ENCODE peak calls at places on chromosomes 2 and 18, in seven cellular contexts. D is Calu3; G is AG08395; P is tibial artery; R is stimulated activated CD8-positive, alpha-beta memory T cell treated with anti-CD3 and anti-CD28 coated beads, Interleukin-2, amount 100 ng/mL, for 48 hours; B is A172; U is frontal cortex. Y is an unnamed sample.

GRCh38 chr18:8685914-8686216 is 19.5 kb upstream of the MTCL1 start:
- DNase-seq in R (no peak), D (no peak), P (no peak), U (no peak), B (no peak), G (no peak), Y (no peak)

GRCh38 chr18:23307567-23308295 is 145.4 kb upstream of the RIOK3 start:
- DNase-seq in G (peak; percentile 56), D (no peak), B (peak; percentile 88), R (no peak), U (no peak), P (no peak), Y (no peak)

GRCh38 chr2:170862503-170862902 is 45.8 kb downstream of the GAD1 start:
- DNase-seq in G (no peak), B (no peak), P (no peak), D (no peak), R (no peak), U (no peak), Y (no peak)

GRCh38 chr2:201440182-201440581 is 11.1 kb downstream of the TRAK2 start:
- DNase-seq in G (no peak), R (no peak), U (no peak), B (no peak), P (no peak), D (peak; percentile 49), Y (no peak)

GRCh38 chr2:23636412-23636811 is 251.4 kb downstream of the KLHL29 start:
- DNase-seq in U (no peak), G (no peak), R (no peak), D (no peak), B (no peak), P (peak; percentile 40), Y (no peak)

GRCh38 chr2:185433824-185434223 is 304.8 kb upstream of the FSIP2 start:
- DNase-seq in P (no peak), D (no peak), U (no peak), R (no peak), G (no peak), B (peak; percentile 75), Y (no peak)

GRCh38 chr18:49100226-49100968 is 149.6 kb upstream of the SMAD7 start:
- DNase-seq in D (peak; percentile 25), R (no peak), B (no peak), G (peak; percentile 44), P (no peak), U (no peak), Y (no peak)

GRCh38 chr2:215486973-215487372 is 51.1 kb upstream of the FN1 start:
- DNase-seq in U (no peak), R (no peak), P (no peak), D (no peak), B (no peak), G (no peak), Y (no peak)

GRCh38 chr2:119011162-119011909 is 69.3 kb downstream of the MARCO start:
- DNase-seq in D (peak; percentile 79), R (peak; percentile 13), B (peak; percentile 27), G (peak; percentile 63), P (no peak), U (peak; percentile 51), Y (no peak)

GRCh38 chr2:60819936-60820335 is 61.4 kb upstream of the REL start:
- DNase-seq in R (no peak), B (no peak), P (no peak), G (no peak), D (no peak), U (no peak), Y (no peak)

GRCh38 chr2:224722777-224723176 is 6.6 kb upstream of the CCDC195 start:
- DNase-seq in P (no peak), R (no peak), B (no peak), U (no peak), G (no peak), D (no peak), Y (no peak)

GRCh38 chr2:35347561-35347960 is 1008.0 kb upstream of the CRIM1 start:
- DNase-seq in B (no peak), U (no peak), D (no peak), R (no peak), P (no peak), G (no peak), Y (no peak)

GRCh38 chr18:22556271-22556990 is 138.7 kb upstream of the CTAGE1 start:
- DNase-seq in B (no peak), R (no peak), G (no peak), D (peak; percentile 39), U (no peak), P (peak; percentile 74), Y (no peak)

GRCh38 chr18:45482286-45482685 is 133.0 kb upstream of the SLC14A2 start:
- DNase-seq in B (no peak), P (no peak), U (no peak), R (no peak), D (no peak), G (no peak), Y (no peak)

GRCh38 chr18:22913861-22914260 is 19.3 kb upstream of the RBBP8 start:
- DNase-seq in U (no peak), D (peak; percentile 85), B (no peak), R (no peak), G (no peak), P (no peak), Y (no peak)

GRCh38 chr2:128057334-128057733 is 29.5 kb upstream of the SAP130 start:
- DNase-seq in R (no peak), G (no peak), U (no peak), P (no peak), D (no peak), B (no peak), Y (no peak)

GRCh38 chr2:28174211-28174610 is 218.4 kb upstream of the FOSL2 start:
- DNase-seq in P (no peak), G (no peak), R (no peak), B (no peak), U (no peak), D (no peak), Y (no peak)

GRCh38 chr2:9415770-9416169 is 7.6 kb downstream of the ITGB1BP1 start:
- DNase-seq in R (no peak), B (no peak), D (no peak), P (no peak), G (no peak), U (no peak), Y (no peak)

GRCh38 chr2:222891890-222892289 is 31.1 kb downstream of the ACSL3 start:
- DNase-seq in R (no peak), U (no peak), G (no peak), D (no peak), B (no peak), P (no peak), Y (no peak)

GRCh38 chr2:45370367-45370766 is 240.7 kb downstream of the SRBD1 start:
- DNase-seq in U (no peak), P (no peak), B (no peak), G (no peak), R (no peak), D (no peak), Y (no peak)

GRCh38 chr2:160347269-160347863 is 146.2 kb downstream of the RBMS1 start:
- DNase-seq in R (no peak), U (no peak), P (no peak), D (no peak), B (no peak), G (no peak), Y (no peak)

GRCh38 chr2:144265654-144266053 is 254.3 kb downstream of the ZEB2 start:
- DNase-seq in U (no peak), G (no peak), R (no peak), D (no peak), B (no peak), P (no peak), Y (no peak)

GRCh38 chr2:203714112-203714511 is 7.7 kb downstream of the CD28 start:
- DNase-seq in B (no peak), U (no peak), P (no peak), R (no peak), G (no peak), D (no peak), Y (no peak)

GRCh38 chr2:217475791-217476190 is 527.0 kb downstream of the TNS1 start:
- DNase-seq in R (no peak), D (no peak), P (no peak), U (no peak), B (no peak), G (no peak), Y (no peak)

GRCh38 chr18:62334110-62334509 is 9.0 kb downstream of the TNFRSF11A start:
- DNase-seq in U (no peak), B (peak; percentile 75), G (peak; percentile 46), R (no peak), D (peak; percentile 68), P (no peak), Y (no peak)

GRCh38 chr2:223954401-223954800 is 2.9 kb upstream of the MRPL44 start:
- DNase-seq in B (peak; percentile 28), R (no peak), G (peak; percentile 35), U (no peak), P (no peak), D (no peak), Y (no peak)

GRCh38 chr2:46518848-46519247 is 39.5 kb downstream of the TMEM247 start:
- DNase-seq in G (no peak), U (no peak), R (no peak), D (no peak), P (peak; percentile 57), B (no peak), Y (no peak)

GRCh38 chr18:79921984-79922965 is 29.2 kb downstream of the SLC66A2 start:
- DNase-seq in D (no peak), G (no peak), P (no peak), B (no peak), U (no peak), R (no peak), Y (no peak)

GRCh38 chr2:102278720-102279390 is 32.5 kb upstream of the IL1RL1 start:
- DNase-seq in D (no peak), U (no peak), B (no peak), R (no peak), P (no peak), G (no peak), Y (no peak)

GRCh38 chr2:121599963-121600651 is 49.2 kb downstream of the CLASP1 start:
- DNase-seq in D (no peak), R (no peak), U (no peak), G (no peak), P (no peak), B (no peak), Y (no peak)

GRCh38 chr2:40103590-40103989 is 324.5 kb upstream of the THUMPD2 start:
- DNase-seq in G (peak; percentile 41), D (no peak), B (no peak), P (no peak), R (no peak), U (no peak), Y (no peak)

GRCh38 chr2:43033466-43034241 is 192.8 kb downstream of the ZFP36L2 start:
- DNase-seq in D (no peak), P (no peak), G (no peak), R (no peak), B (no peak), U (no peak), Y (no peak)

GRCh38 chr2:170155022-170155722 is 22.8 kb upstream of the MYO3B start:
- DNase-seq in D (peak; percentile 22), B (peak; percentile 76), U (no peak), G (peak; percentile 46), R (no peak), P (no peak), Y (no peak)

GRCh38 chr18:35142270-35142605 is 98.6 kb upstream of the ZNF397 start:
- DNase-seq in R (no peak), B (no peak), D (no peak), P (no peak), U (no peak), G (no peak), Y (no peak)

Y was measured in stimulated activated CD4-positive, alpha-beta T cell treated with anti-CD3 and anti-CD28 coated beads, Interleukin-1b, Interleukin-23, amount 100 ng/mL, for 24 hours.